ENCODE peak calls at places on chromosomes 7 and 10, in eight cellular contexts. V, C, E, J, N, O, W and H are unnamed samples.

GRCh38 chr10:103082683-103083082 is 110.4 kb downstream of the NT5C2 start:
- DNase-seq in V (no peak), C (no peak), E (no peak), J (no peak), N (no peak), O (no peak), W (no peak), H (peak)

GRCh38 chr10:62082729-62083412 is 181.4 kb downstream of the ARID5B start:
- DNase-seq in V (no peak), C (no peak), E (no peak), J (no peak), N (peak), O (no peak), W (no peak), H (no peak)

GRCh38 chr7:127988743-127989142 is 42.5 kb downstream of the LRRC4 start:
- DNase-seq in V (no peak), C (no peak), E (no peak), J (no peak), N (no peak), O (no peak), W (no peak), H (no peak)

GRCh38 chr10:102112210-102112817 is 7.9 kb downstream of the LDB1 start:
- DNase-seq in V (no peak), C (no peak), E (no peak), J (no peak), N (no peak), O (no peak), W (no peak), H (peak)

GRCh38 chr7:111560773-111561658 is 1.3 kb downstream of the IMMP2L start:
- DNase-seq in V (no peak), C (no peak), E (no peak), J (no peak), N (no peak), O (no peak), W (no peak), H (peak)

GRCh38 chr10:21746118-21746517 is 212.1 kb downstream of the MLLT10 start:
- DNase-seq in V (no peak), C (no peak), E (no peak), J (no peak), N (no peak), O (no peak), W (no peak), H (no peak)

GRCh38 chr7:18520450-18521235 is 25.1 kb downstream of the HDAC9 start:
- DNase-seq in V (no peak), C (no peak), E (no peak), J (no peak), N (no peak), O (no peak), W (no peak), H (no peak)

GRCh38 chr7:91344911-91345310 is 80.7 kb downstream of the FZD1 start:
- DNase-seq in V (no peak), C (no peak), E (no peak), J (no peak), N (no peak), O (no peak), W (no peak), H (no peak)

GRCh38 chr10:72612203-72612826 is 13.6 kb downstream of the MICU1 start:
- DNase-seq in V (no peak), C (no peak), E (no peak), J (no peak), N (no peak), O (no peak), W (no peak), H (no peak)

GRCh38 chr7:47635091-47636090 is 53.5 kb upstream of the TNS3 start:
- DNase-seq in V (peak), C (peak), E (no peak), J (no peak), N (no peak), O (peak), W (peak), H (no peak)

GRCh38 chr7:155426543-155427410 is 31.2 kb upstream of the EN2 start:
- DNase-seq in V (no peak), C (no peak), E (no peak), J (no peak), N (no peak), O (no peak), W (no peak), H (no peak)

GRCh38 chr10:14039968-14040668 is 290.6 kb downstream of the FRMD4A start:
- DNase-seq in V (no peak), C (no peak), E (no peak), J (no peak), N (no peak), O (no peak), W (no peak), H (peak)

GRCh38 chr7:80453699-80454340 is 58.0 kb downstream of the GNAT3 start:
- DNase-seq in V (no peak), C (no peak), E (no peak), J (no peak), N (no peak), O (no peak), W (no peak), H (peak)

GRCh38 chr10:125114761-125115391 is 45.5 kb downstream of the CTBP2 start:
- DNase-seq in V (peak), C (no peak), E (no peak), J (no peak), N (no peak), O (no peak), W (no peak), H (peak)

GRCh38 chr10:80664071-80664680 is 126.5 kb downstream of the SH2D4B start:
- DNase-seq in V (peak), C (peak), E (peak), J (no peak), N (no peak), O (peak), W (peak), H (peak)

GRCh38 chr7:103985565-103986126 is 3.8 kb downstream of the RELN start:
- DNase-seq in V (no peak), C (no peak), E (no peak), J (no peak), N (no peak), O (no peak), W (no peak), H (no peak)

GRCh38 chr10:129918401-129918800 is 45.7 kb downstream of the EBF3 start:
- DNase-seq in V (no peak), C (no peak), E (no peak), J (no peak), N (no peak), O (no peak), W (no peak), H (no peak)

GRCh38 chr7:139075871-139076686 is 33.4 kb downstream of the ZC3HAV1 start:
- DNase-seq in V (no peak), C (no peak), E (no peak), J (no peak), N (no peak), O (no peak), W (no peak), H (no peak)

GRCh38 chr10:131561897-131562296 is 250.4 kb upstream of the TCERG1L start:
- DNase-seq in V (no peak), C (no peak), E (no peak), J (no peak), N (no peak), O (no peak), W (no peak), H (no peak)

GRCh38 chr7:3233301-3233700 is 67.8 kb upstream of the SDK1 start:
- DNase-seq in V (no peak), C (no peak), E (no peak), J (no peak), N (no peak), O (no peak), W (no peak), H (no peak)

GRCh38 chr7:45919231-45919825 is 1.7 kb downstream of the IGFBP3 start:
- DNase-seq in V (no peak), C (no peak), E (no peak), J (no peak), N (no peak), O (no peak), W (no peak), H (no peak)

GRCh38 chr10:121405096-121405495 is 193.1 kb downstream of the FGFR2 start:
- DNase-seq in V (no peak), C (no peak), E (no peak), J (no peak), N (no peak), O (no peak), W (no peak), H (no peak)

GRCh38 chr10:4998671-4999070 is 5.0 kb downstream of the AKR1C2 start:
- DNase-seq in V (no peak), C (no peak), E (no peak), J (no peak), N (no peak), O (no peak), W (no peak), H (no peak)

GRCh38 chr10:16999665-17000451 is 129.8 kb downstream of the CUBN start:
- DNase-seq in V (no peak), C (no peak), E (no peak), J (no peak), N (no peak), O (peak), W (no peak), H (no peak)

GRCh38 chr10:6185039-6185716 is 17.6 kb upstream of the PFKFB3 start:
- DNase-seq in V (no peak), C (no peak), E (no peak), J (no peak), N (no peak), O (no peak), W (no peak), H (no peak)

GRCh38 chr7:98624846-98625420 is 7.8 kb downstream of the NPTX2 start:
- DNase-seq in V (no peak), C (no peak), E (peak), J (no peak), N (no peak), O (no peak), W (no peak), H (no peak)

GRCh38 chr7:132290021-132290420 is 286.2 kb downstream of the PLXNA4 start:
- DNase-seq in V (no peak), C (no peak), E (no peak), J (no peak), N (no peak), O (no peak), W (no peak), H (no peak)

GRCh38 chr10:53453196-53453595 is 680.6 kb upstream of the MBL2 start:
- DNase-seq in V (no peak), C (no peak), E (no peak), J (no peak), N (no peak), O (no peak), W (no peak), H (peak)

DNA sequence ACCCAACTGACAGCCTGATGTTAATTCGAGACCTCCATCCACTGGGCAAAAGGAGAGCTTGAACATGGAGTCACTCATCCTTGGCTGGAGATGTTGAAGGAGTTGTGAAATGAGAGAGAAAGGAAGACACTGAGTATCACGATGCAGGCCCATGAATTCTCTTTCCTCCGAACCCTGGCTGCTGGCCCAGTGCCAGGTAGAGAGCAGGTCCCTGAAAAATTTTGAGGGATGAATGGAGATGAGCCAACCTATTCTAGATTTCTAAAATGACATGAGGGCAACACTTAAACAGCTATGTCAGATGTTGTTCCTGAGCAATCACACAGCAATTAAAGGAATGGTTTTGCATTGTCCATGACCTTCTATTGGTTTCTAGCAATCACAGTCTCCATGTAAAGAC is 355.1 kb upstream of the ZMIZ1 start:
- DNase-seq in V (no peak), C (no peak), E (no peak), J (no peak), N (no peak), O (no peak), W (no peak), H (no peak)
- TF ChIP-seq POLR2A in V (no peak), C (no peak), E (no peak), J (no peak), N (no peak), O (no peak), W (no peak), H (no peak)

DNA sequence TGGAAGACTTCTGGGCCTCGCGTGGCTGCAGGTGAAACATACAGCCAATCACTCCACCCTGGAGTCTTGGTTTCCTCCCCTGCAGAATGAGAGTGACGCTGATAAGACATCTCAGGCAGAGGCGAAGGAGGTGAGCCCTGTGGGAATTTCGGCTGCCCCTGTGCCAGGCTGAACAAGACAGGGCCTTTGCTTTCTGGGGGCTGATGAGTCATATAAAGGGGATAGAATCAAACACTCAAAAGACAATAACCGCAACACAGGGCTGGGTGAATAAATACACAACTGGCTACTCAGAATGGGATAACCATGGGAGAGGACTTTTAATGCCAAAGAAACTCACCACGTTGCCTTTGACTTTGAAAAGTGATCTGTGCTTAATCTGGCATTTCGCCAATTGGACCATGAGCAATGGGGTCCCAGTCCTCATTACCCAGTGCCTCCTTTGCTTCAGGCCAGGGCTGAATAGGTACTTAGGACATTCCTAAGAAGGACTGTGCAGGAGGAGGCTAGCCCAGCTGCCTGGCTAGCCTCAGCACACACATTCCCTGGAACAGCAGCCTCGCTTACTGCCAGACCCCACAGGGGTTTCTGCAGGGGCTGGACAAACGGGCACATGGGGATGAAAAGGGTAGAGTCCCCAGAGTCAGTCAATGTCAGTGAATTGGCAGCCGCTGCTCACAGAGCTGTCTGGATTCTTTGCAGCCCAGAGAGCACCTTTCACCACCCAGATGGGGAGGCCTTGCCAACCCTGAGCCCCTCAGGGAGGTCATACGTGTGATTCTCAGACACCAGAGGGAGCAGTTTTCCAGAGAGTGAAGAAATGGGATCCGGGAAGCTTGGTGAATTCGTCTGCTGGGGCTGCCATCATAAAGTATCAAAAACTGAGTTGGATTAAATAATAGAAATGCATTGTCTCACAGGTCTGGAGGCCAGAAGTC is 143.5 kb downstream of the KCNMA1 start:
- DNase-seq in V (no peak), C (no peak), E (no peak), J (no peak), N (no peak), O (no peak), W (no peak), H (no peak)
- TF ChIP-seq POLR2A in V (no peak), C (no peak), E (no peak), J (no peak), N (no peak), O (no peak), W (no peak), H (no peak)

GRCh38 chr10:12890958-12891357 is 110.6 kb downstream of the CCDC3 start:
- DNase-seq in V (no peak), C (no peak), E (no peak), J (no peak), N (no peak), O (no peak), W (no peak), H (no peak)

GRCh38 chr10:12897278-12897677 is 104.2 kb downstream of the CCDC3 start:
- DNase-seq in V (no peak), C (no peak), E (no peak), J (no peak), N (no peak), O (no peak), W (no peak), H (no peak)

GRCh38 chr10:12888470-12888869 is 113.0 kb downstream of the CCDC3 start:
- DNase-seq in V (no peak), C (no peak), E (no peak), J (no peak), N (no peak), O (peak), W (no peak), H (no peak)

GRCh38 chr10:12896251-12896650 is 105.3 kb downstream of the CCDC3 start:
- DNase-seq in V (no peak), C (no peak), E (no peak), J (no peak), N (no peak), O (no peak), W (no peak), H (no peak)

GRCh38 chr10:12892924-12893323 is 108.6 kb downstream of the CCDC3 start:
- DNase-seq in V (no peak), C (no peak), E (no peak), J (no peak), N (no peak), O (no peak), W (no peak), H (no peak)
- TF ChIP-seq POLR2A in V (no peak), C (no peak), E (no peak), J (no peak), N (no peak), O (no peak), W (no peak), H (no peak)

GRCh38 chr7:78496226-78496625 is 697.7 kb downstream of the PHTF2 start:
- DNase-seq in V (no peak), C (no peak), E (no peak), J (no peak), N (no peak), O (no peak), W (no peak), H (no peak)
- TF ChIP-seq POLR2A in V (no peak), C (no peak), E (no peak), J (no peak), N (no peak), O (no peak), W (no peak), H (no peak)

DNA sequence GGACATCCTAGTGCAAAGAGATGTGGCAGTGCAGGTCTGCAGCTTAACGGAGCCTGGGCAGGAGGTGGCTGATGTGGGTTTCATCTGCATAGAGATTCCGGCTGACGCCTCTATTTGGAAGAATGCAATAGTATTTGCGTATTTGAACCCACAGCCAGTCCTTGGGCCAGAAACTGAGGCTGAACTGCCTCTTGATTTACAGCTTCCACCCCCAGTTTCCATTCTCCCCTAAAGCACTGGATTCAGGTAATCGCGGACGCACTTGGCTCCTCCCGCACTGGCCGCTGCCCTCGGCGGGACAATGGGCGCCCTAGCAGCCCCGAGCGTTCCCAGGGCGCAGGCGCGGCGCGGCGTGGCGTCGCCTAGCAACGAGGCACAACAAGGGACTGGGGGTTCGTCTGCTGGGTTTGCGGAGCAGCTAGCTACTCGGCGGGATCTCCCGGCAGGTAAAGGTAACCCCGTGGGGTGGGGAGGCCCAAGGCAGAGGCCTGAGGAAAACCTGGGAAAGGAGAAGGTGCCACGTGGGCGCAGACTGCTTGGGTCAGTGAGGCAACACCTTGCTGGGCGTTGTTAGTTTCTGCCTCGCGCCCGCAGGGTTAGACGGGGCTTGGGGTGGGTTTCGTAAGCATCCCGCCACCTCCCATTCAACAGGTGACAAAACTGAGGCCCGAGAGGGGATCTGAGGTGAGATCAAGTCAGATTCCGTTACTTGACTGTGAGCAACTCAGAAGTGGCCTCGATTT is at the start of gene ARMC3:
- DNase-seq in V (peak), C (no peak), E (peak), J (no peak), N (no peak), O (peak), W (peak), H (peak)
- TF ChIP-seq POLR2A in V (no peak), C (no peak), E (no peak), J (no peak), N (no peak), O (no peak), W (no peak), H (no peak)

GRCh38 chr10:44981172-44982113 is 2.8 kb upstream of the DEPP1 start:
- DNase-seq in V (peak), C (peak), E (no peak), J (no peak), N (no peak), O (peak), W (no peak), H (no peak)
- TF ChIP-seq POLR2A in V (no peak), C (peak), E (no peak), J (no peak), N (no peak), O (no peak), W (no peak), H (no peak)

GRCh38 chr7:1071731-1072254 is 16.1 kb upstream of the GPER1 start:
- DNase-seq in V (no peak), C (no peak), E (no peak), J (no peak), N (no peak), O (no peak), W (no peak), H (no peak)

GRCh38 chr7:1068656-1069055 is 19.3 kb upstream of the GPER1 start:
- DNase-seq in V (no peak), C (no peak), E (no peak), J (no peak), N (no peak), O (no peak), W (no peak), H (no peak)

GRCh38 chr7:1068013-1068412 is 19.9 kb upstream of the GPER1 start:
- DNase-seq in V (no peak), C (no peak), E (no peak), J (no peak), N (no peak), O (no peak), W (no peak), H (no peak)

GRCh38 chr7:1073211-1073977 is 14.5 kb upstream of the GPER1 start:
- DNase-seq in V (no peak), C (no peak), E (no peak), J (no peak), N (no peak), O (no peak), W (no peak), H (no peak)

GRCh38 chr7:1070544-1071342 is 17.2 kb upstream of the GPER1 start:
- DNase-seq in V (no peak), C (no peak), E (no peak), J (no peak), N (no peak), O (no peak), W (no peak), H (no peak)
- TF ChIP-seq POLR2A in V (no peak), C (no peak), E (no peak), J (no peak), N (peak), O (no peak), W (no peak), H (no peak)